ENCODE peak calls at places on chromosomes 1 and 21, in six cellular contexts. C is NCI-H345, R is AG04450, W is hypothalamus, Q is iris pigment epithelial cell, E is hepatic stellate cell. F is an unnamed sample.

GRCh38 chr1:29236993-29237905 is 927 bp downstream of the PTPRU start:
- DNase-seq in C (peak), R (no peak), W (no peak), Q (peak), E (peak), F (no peak)

GRCh38 chr1:154864189-154864985 is 5.7 kb downstream of the KCNN3 start:
- DNase-seq in C (no peak), R (no peak), W (no peak), Q (no peak), E (no peak), F (no peak)

GRCh38 chr21:39441502-39442475 is 3.8 kb downstream of the LCA5L start:
- DNase-seq in C (peak), R (no peak), W (no peak), Q (peak), E (peak), F (peak)

GRCh38 chr1:211305044-211305443 is 21.6 kb upstream of the TRAF5 start:
- DNase-seq in C (no peak), R (no peak), W (no peak), Q (peak), E (peak), F (no peak)

GRCh38 chr1:176996455-176997090 is 167.9 kb downstream of the ASTN1 start:
- DNase-seq in C (peak), R (no peak), W (no peak), Q (peak), E (no peak), F (no peak)

GRCh38 chr1:26234644-26235384 is 814 bp downstream of the CEP85 start:
- DNase-seq in C (peak), R (no peak), W (no peak), Q (peak), E (no peak), F (no peak)

GRCh38 chr1:11790880-11791715 is 14.7 kb downstream of the MTHFR start:
- DNase-seq in C (no peak), R (peak), W (no peak), Q (peak), E (peak), F (no peak)

GRCh38 chr1:56548566-56548965 is 30.8 kb downstream of the PLPP3 start:
- DNase-seq in C (no peak), R (no peak), W (no peak), Q (no peak), E (no peak), F (no peak)

GRCh38 chr1:10475510-10475909 is 760 bp downstream of the PEX14 start:
- DNase-seq in C (no peak), R (no peak), W (no peak), Q (no peak), E (no peak), F (no peak)

GRCh38 chr21:35145626-35146236 is 96.6 kb upstream of the RUNX1 start:
- DNase-seq in C (peak), R (no peak), W (no peak), Q (no peak), E (no peak), F (no peak)

GRCh38 chr1:213670692-213671023 is 317.1 kb upstream of the PROX1 start:
- DNase-seq in C (no peak), R (no peak), W (no peak), Q (no peak), E (no peak), F (no peak)

GRCh38 chr1:100344774-100345173 is 7.5 kb upstream of the CDC14A start:
- DNase-seq in C (no peak), R (no peak), W (no peak), Q (no peak), E (no peak), F (no peak)

GRCh38 chr1:198856601-198857000 is 217.8 kb downstream of the PTPRC start:
- DNase-seq in C (no peak), R (no peak), W (no peak), Q (no peak), E (no peak), F (no peak)

GRCh38 chr1:215114154-215114933 is 31.8 kb downstream of the KCNK2 start:
- DNase-seq in C (no peak), R (peak), W (no peak), Q (peak), E (peak), F (no peak)

GRCh38 chr1:212727386-212728181 is 27.9 kb upstream of the BATF3 start:
- DNase-seq in C (no peak), R (no peak), W (no peak), Q (peak), E (peak), F (no peak)

GRCh38 chr1:88646852-88647645 is 37.0 kb upstream of the PKN2 start:
- DNase-seq in C (peak), R (no peak), W (no peak), Q (peak), E (no peak), F (no peak)

GRCh38 chr21:46549650-46550049 is 55.2 kb downstream of the S100B start:
- DNase-seq in C (no peak), R (no peak), W (no peak), Q (no peak), E (no peak), F (no peak)

GRCh38 chr1:41713557-41714327 is 205.0 kb downstream of the HIVEP3 start:
- DNase-seq in C (no peak), R (peak), W (no peak), Q (peak), E (peak), F (no peak)

GRCh38 chr1:152449661-152450060 is 35.6 kb upstream of the CRNN start:
- DNase-seq in C (no peak), R (no peak), W (no peak), Q (no peak), E (no peak), F (no peak)

GRCh38 chr1:35557611-35558373 is at the start of gene NCDN:
- DNase-seq in C (peak), R (peak), W (peak), Q (peak), E (peak), F (peak)

GRCh38 chr1:168613689-168614655 is 37.6 kb downstream of the XCL1 start:
- DNase-seq in C (no peak), R (no peak), W (no peak), Q (no peak), E (no peak), F (no peak)

GRCh38 chr1:1352784-1353388 is 3.7 kb upstream of the DVL1 start:
- DNase-seq in C (peak), R (no peak), W (no peak), Q (no peak), E (no peak), F (no peak)

GRCh38 chr1:39204441-39205081 is at the start of gene MACF1:
- DNase-seq in C (no peak), R (peak), W (no peak), Q (peak), E (peak), F (no peak)

GRCh38 chr1:86507935-86508582 is 38.8 kb upstream of the CLCA4 start:
- DNase-seq in C (peak), R (peak), W (no peak), Q (peak), E (no peak), F (no peak)

GRCh38 chr1:46062651-46063319 is 69.6 kb downstream of the PIK3R3 start:
- DNase-seq in C (no peak), R (no peak), W (no peak), Q (peak), E (peak), F (no peak)

GRCh38 chr1:2330511-2331199 is 60.7 kb downstream of the MORN1 start:
- DNase-seq in C (no peak), R (peak), W (no peak), Q (peak), E (peak), F (no peak)

GRCh38 chr1:75615664-75616435 is 4.9 kb upstream of the SLC44A5 start:
- DNase-seq in C (peak), R (no peak), W (no peak), Q (peak), E (peak), F (no peak)

GRCh38 chr1:44038876-44039657 is 7.8 kb upstream of the SLC6A9 start:
- DNase-seq in C (no peak), R (no peak), W (no peak), Q (peak), E (no peak), F (no peak)

GRCh38 chr1:172845371-172845770 is 186.5 kb downstream of the FASLG start:
- DNase-seq in C (no peak), R (no peak), W (no peak), Q (peak), E (no peak), F (no peak)

GRCh38 chr1:216183007-216183406 is 240.2 kb downstream of the USH2A start:
- DNase-seq in C (peak), R (peak), W (no peak), Q (peak), E (no peak), F (no peak)